ENCODE peak calls at places on chromosomes 5 and 9, in six cellular contexts. B is T-helper 1 cell; K is ecto neural progenitor cell; L is M059J; J is stimulated activated CD8-positive, alpha-beta memory T cell treated with anti-CD3 and anti-CD28 coated beads, Interleukin-2, amount 100 ng/mL, for 1 hour; A is D341Med. O is an unnamed sample.

GRCh38 chr5:43362725-43363435 is 49.3 kb downstream of the CCL28 start:
- DNase-seq in J (no peak), K (no peak), A (no peak), L (no peak), B (no peak), O (no peak)

GRCh38 chr9:127537014-127537413 is 75.1 kb upstream of the STXBP1 start:
- DNase-seq in K (no peak), J (no peak), A (peak), B (no peak), L (no peak), O (no peak)

GRCh38 chr5:68251386-68251785 is 35.8 kb downstream of the PIK3R1 start:
- DNase-seq in B (peak), A (no peak), L (no peak), K (no peak), J (no peak), O (no peak)

GRCh38 chr9:136694163-136694864 is 7.1 kb upstream of the AGPAT2 start:
- DNase-seq in K (peak), B (no peak), L (peak), J (no peak), A (peak), O (no peak)

GRCh38 chr9:93684806-93685553 is 108.6 kb downstream of the PHF2 start:
- DNase-seq in L (peak), B (no peak), K (peak), J (no peak), A (peak), O (no peak)

GRCh38 chr5:137646761-137647160 is 89.1 kb downstream of the KLHL3 start:
- DNase-seq in K (no peak), B (no peak), J (no peak), L (no peak), A (no peak), O (no peak)

GRCh38 chr9:135015096-135015495 is 72.4 kb upstream of the OLFM1 start:
- DNase-seq in L (no peak), B (no peak), K (no peak), A (no peak), J (no peak), O (no peak)

GRCh38 chr9:92501671-92502393 is 19.5 kb upstream of the ASPN start:
- DNase-seq in B (no peak), J (no peak), L (peak), K (peak), A (peak), O (no peak)

GRCh38 chr9:87533291-87533690 is 35.6 kb downstream of the DAPK1 start:
- DNase-seq in B (no peak), J (no peak), K (no peak), L (no peak), A (no peak), O (no peak)

GRCh38 chr9:83491995-83492394 is 46.2 kb downstream of the FRMD3 start:
- DNase-seq in J (no peak), A (no peak), L (peak), K (no peak), B (no peak), O (no peak)

GRCh38 chr5:158392753-158393152 is 533.8 kb upstream of the CLINT1 start:
- DNase-seq in L (no peak), A (no peak), J (no peak), B (no peak), K (no peak), O (no peak)

GRCh38 chr5:149030392-149030791 is 32.5 kb downstream of the SH3TC2 start:
- DNase-seq in B (no peak), L (peak), A (no peak), J (no peak), K (no peak), O (no peak)

GRCh38 chr9:115024925-115025535 is 92.9 kb downstream of the TNC start:
- DNase-seq in K (no peak), B (no peak), J (no peak), A (no peak), L (peak), O (no peak)

GRCh38 chr9:130872511-130872910 is 24.1 kb downstream of the QRFP start:
- DNase-seq in A (no peak), L (no peak), J (no peak), K (no peak), B (no peak), O (no peak)

GRCh38 chr9:32136700-32137339 is 247.6 kb upstream of the ACO1 start:
- DNase-seq in L (peak), J (no peak), B (no peak), K (no peak), A (peak), O (no peak)

GRCh38 chr5:98772415-98773213 is 849 bp upstream of the RGMB start:
- DNase-seq in K (peak), L (peak), J (no peak), B (peak), A (peak), O (no peak)

GRCh38 chr5:73495772-73496346 is 2.4 kb upstream of the BTF3 start:
- DNase-seq in B (no peak), A (no peak), J (no peak), K (no peak), L (no peak), O (no peak)

GRCh38 chr5:160315968-160316367 is 3.6 kb upstream of the CCNJL start:
- DNase-seq in K (no peak), J (no peak), L (peak), B (no peak), A (no peak), O (no peak)

GRCh38 chr9:122261469-122261881 is 3.2 kb downstream of the RBM18 start:
- DNase-seq in A (peak), L (peak), B (no peak), J (no peak), K (no peak), O (no peak)